ENCODE peak calls at places on chromosomes 5 and 9, in six cellular contexts. O is transverse colon, S is A549, A is uterus, B is suprapubic skin, M is Peyer's patch. F is an unnamed sample.

GRCh38 chr5:36436306-36436705 is 134.6 kb upstream of the RANBP3L start:
- DNase-seq in M (no peak), S (no peak), B (no peak), O (no peak), A (no peak), F (no peak)

GRCh38 chr5:3394046-3394597 is 201.5 kb upstream of the IRX1 start:
- DNase-seq in B (no peak), M (no peak), O (no peak), S (no peak), A (no peak), F (no peak)

GRCh38 chr5:172414618-172415599 is 39.4 kb downstream of the SH3PXD2B start:
- DNase-seq in O (peak; percentile 47), A (peak; percentile 85), S (no peak), M (no peak), B (no peak), F (no peak)

GRCh38 chr5:107314330-107314729 is 356.4 kb downstream of the EFNA5 start:
- DNase-seq in O (no peak), S (no peak), M (no peak), A (no peak), B (no peak), F (no peak)

GRCh38 chr5:151222769-151223446 is 984 bp downstream of the CCDC69 start:
- DNase-seq in M (peak; percentile 88), O (peak; percentile 69), B (no peak), S (peak; percentile 13), A (peak; percentile 57), F (no peak)

GRCh38 chr5:17910318-17910717 is 276.1 kb downstream of the TAF11L14 start:
- DNase-seq in A (no peak), M (no peak), O (no peak), S (peak; percentile 81), B (no peak), F (no peak)

GRCh38 chr9:123268240-123268949 is at the start of gene STRBP:
- DNase-seq in O (peak; percentile 94), B (peak; percentile 92), A (peak; percentile 79), S (peak; percentile 84), M (peak; percentile 97), F (peak; percentile 44)

GRCh38 chr9:33198163-33198562 is 31.0 kb upstream of the B4GALT1 start:
- DNase-seq in O (no peak), S (no peak), A (peak; percentile 67), B (no peak), M (no peak), F (no peak)

GRCh38 chr9:14313951-14314423 is at the start of gene NFIB:
- DNase-seq in O (peak; percentile 36), M (peak; percentile 59), S (peak; percentile 74), A (peak; percentile 58), B (no peak), F (no peak)

GRCh38 chr5:9265391-9266287 is 280.2 kb downstream of the SEMA5A start:
- DNase-seq in O (no peak), A (no peak), S (no peak), M (no peak), B (no peak), F (no peak)

GRCh38 chr5:135127604-135128240 is 93.7 kb upstream of the PITX1 start:
- DNase-seq in O (peak; percentile 59), A (no peak), M (peak; percentile 80), S (peak; percentile 84), B (no peak), F (no peak)

GRCh38 chr9:95091574-95091970 is 225.9 kb downstream of the FANCC start:
- DNase-seq in B (no peak), S (peak; percentile 41), M (no peak), O (no peak), A (no peak), F (no peak)

GRCh38 chr9:93141771-93142483 is 7.9 kb upstream of the NINJ1 start:
- DNase-seq in B (peak; percentile 71), M (no peak), A (no peak), O (no peak), S (no peak), F (no peak)

GRCh38 chr5:97172227-97172626 is 10.8 kb downstream of the RIOK2 start:
- DNase-seq in M (no peak), A (no peak), S (no peak), O (no peak), B (no peak), F (no peak)

GRCh38 chr5:90528704-90529233 is 615 bp downstream of the LYSMD3 start:
- DNase-seq in O (no peak), S (no peak), A (peak; percentile 15), B (no peak), M (no peak), F (no peak)

GRCh38 chr5:142428773-142429473 is 104.1 kb upstream of the SPRY4 start:
- DNase-seq in O (no peak), M (no peak), A (no peak), S (no peak), B (no peak), F (no peak)

GRCh38 chr5:129074903-129075302 is 19.6 kb upstream of the ISOC1 start:
- DNase-seq in M (no peak), S (no peak), O (no peak), A (no peak), B (no peak), F (no peak)

GRCh38 chr9:110040788-110041187 is 167.2 kb downstream of the C9orf152 start:
- DNase-seq in O (no peak), M (no peak), A (no peak), S (no peak), B (no peak), F (no peak)

GRCh38 chr5:129460951-129461815 is 1.1 kb downstream of the ADAMTS19 start:
- DNase-seq in M (peak; percentile 48), S (peak; percentile 23), B (no peak), A (peak; percentile 69), O (peak; percentile 45), F (no peak)

GRCh38 chr9:120403543-120403856 is 176.5 kb downstream of the CDK5RAP2 start:
- DNase-seq in B (no peak), A (no peak), O (no peak), S (no peak), M (no peak), F (no peak)
- H3K27ac ChIP-seq in B (no peak overlapping the region), A (no peak overlapping the region), O (no peak overlapping the region), S (peak overlapping the region; percentile 97), M (no peak overlapping the region), F (peak overlapping the region; percentile 50)

DNA sequence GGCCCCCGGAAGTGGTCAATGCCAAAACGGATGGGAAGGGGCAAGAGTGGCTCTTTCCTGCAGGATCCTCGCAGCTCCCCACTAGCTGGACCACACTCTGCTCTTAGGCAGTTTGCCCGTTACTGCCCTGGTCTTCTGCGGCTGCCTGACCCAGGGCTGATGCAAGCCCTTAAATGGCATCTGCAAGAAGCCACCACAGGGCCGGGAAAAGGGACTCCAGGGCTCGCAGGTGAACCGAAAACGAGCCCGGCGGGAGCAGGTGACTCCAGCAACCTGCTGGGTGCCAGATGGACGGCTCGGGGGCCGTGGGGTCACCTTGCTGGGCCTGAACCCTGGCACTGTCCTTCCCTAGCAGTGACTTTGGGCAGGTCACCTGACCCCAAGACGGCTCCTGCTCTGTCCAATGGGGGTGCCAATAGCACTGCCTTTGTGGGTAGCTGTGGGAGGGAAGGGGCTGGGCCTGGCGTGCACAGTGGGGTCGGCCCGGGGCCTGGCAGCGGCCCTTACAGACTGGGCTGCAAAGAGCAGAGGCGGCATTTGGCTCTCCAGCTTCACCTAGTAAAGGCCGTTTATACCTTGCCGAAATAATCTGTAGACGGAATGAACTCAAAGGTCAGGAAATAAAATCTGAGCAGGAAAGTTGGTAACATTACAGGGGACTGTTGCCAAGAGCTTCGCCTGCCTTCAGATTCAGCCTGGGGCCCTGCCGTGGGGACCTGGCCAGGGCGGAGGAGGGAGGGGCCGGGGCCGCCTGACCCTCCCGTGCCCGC is 1.2 kb downstream of the TMEM250 start:
- DNase-seq in M (no peak), O (peak; percentile 72), A (no peak), B (no peak), S (peak; percentile 48), F (no peak)
- TF ChIP-seq POLR2A in M (no peak), O (peak; percentile 41), A (no peak), B (no peak), S (no peak), F (no peak)

DNA sequence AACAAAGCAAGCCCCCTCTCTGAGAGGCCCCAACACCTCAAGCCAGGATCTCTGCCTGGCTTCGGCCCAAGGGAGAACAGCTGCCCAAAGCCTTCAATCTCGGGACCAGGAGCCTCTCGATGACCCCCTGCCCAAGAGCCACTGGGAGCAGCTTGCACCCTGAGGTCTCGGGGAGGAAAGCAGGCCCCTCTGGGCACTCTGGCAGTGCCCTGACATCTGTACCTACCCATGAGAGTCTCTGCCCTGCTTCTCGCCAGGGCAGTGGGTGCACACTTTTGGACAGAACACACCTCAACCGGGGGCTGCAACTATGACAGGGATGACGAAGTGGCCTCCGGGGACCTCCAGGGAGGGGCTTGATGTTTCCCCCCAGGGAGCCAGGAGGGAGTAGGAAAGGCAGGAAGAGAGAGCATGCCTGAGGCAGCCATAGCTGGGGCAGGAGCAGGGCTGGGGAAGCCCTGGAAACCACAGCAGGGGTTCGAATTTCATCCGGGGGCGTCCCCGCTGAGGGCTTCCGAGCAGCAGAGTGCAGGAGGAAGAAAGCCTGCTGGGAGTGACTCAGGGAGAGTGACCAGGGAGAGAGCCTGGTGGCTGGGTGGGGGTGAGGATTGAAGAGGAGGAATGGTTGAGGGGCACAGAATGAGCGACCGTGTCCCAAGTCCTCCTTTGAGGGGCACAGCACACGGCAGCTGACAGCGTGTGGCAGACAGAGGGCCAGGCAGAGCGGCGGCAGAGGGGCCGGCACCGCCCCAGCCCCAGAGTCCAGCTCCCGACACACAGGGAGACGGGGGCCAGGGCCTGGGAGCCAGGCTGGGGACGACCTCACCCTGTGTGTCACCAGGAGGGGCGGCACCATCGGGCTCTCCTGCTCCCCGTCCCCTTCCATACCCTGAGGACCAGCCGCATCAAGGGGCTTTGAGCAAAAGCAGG is 1.8 kb downstream of the LPCAT1 start:
- DNase-seq in M (peak; percentile 43), O (peak; percentile 7), S (no peak), B (peak; percentile 65), A (peak; percentile 11), F (no peak)
- H3K27ac ChIP-seq in M (no peak overlapping the region), O (no peak overlapping the region), S (peak overlapping the region; percentile 93), B (no peak overlapping the region), A (no peak overlapping the region), F (no peak overlapping the region)

GRCh38 chr5:14264605-14265316 is 121.6 kb downstream of the TRIO start:
- DNase-seq in M (peak; percentile 96), B (peak; percentile 95), A (peak; percentile 93), O (peak; percentile 95), S (peak; percentile 93), F (peak; percentile 49)
- TF ChIP-seq POLR2A in M (no peak), B (no peak), A (peak; percentile 52), O (no peak), S (peak; percentile 52), F (peak; percentile 73)

DNA sequence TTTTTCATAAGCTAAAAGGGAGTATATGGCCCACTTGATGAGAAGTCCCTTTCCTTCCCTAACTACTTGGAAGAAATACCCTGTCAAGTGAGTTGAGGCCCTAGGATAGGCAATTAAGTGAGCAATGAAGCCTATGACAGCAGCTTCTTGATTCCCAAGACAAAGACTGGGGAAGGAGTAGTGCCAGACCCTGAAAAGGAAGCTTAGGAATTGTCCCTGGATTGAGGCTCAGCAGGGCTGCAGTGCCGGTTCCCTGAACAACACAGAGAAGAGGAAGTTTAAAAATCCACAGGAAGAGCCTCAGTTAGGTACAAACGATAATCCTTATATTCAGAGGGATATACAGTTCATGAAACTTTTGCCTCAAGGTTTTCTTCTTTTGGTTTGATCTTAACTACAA is 61.8 kb upstream of the RAD23B start:
- DNase-seq in A (no peak), B (no peak), M (no peak), S (no peak), O (no peak), F (no peak)
- H3K27ac ChIP-seq in A (no peak overlapping the region), B (no peak overlapping the region), M (no peak overlapping the region), S (no peak overlapping the region), O (no peak overlapping the region), F (no peak overlapping the region)